ENCODE peak calls at places on chromosomes 5 and 9, in ten cellular contexts. N is EH; Q is stimulated activated CD8-positive, alpha-beta memory T cell treated with anti-CD3 and anti-CD28 coated beads, Interleukin-15, amount 100 ng/mL, for 4 hours; V is lung microvascular endothelial cell; T is activated T-helper 1 cell treated with anti-CD3 and anti-CD28 coated beads, Interleukin-12 subunit alpha, Interleukin-12 subunit beta, Interleukin-2, Interleukin-4 antibody, amounts not matched to agents 30 ng/mL and 10 ng/mL and 1 ng/mL, durations not matched to agents 14 hours and 24 hours and 36 hours; M is HT-29; U is A172; Y is hypothalamus; A is stimulated activated CD4-positive, alpha-beta T cell treated with anti-CD3 and anti-CD28 coated beads, Interleukin-15, amount 100 ng/mL, for 24 hours; S is activated CD4-positive, alpha-beta T cell treated with anti-CD3 and anti-CD28 coated beads for 4 hours. X is an unnamed sample.

GRCh38 chr5:43616535-43616934 is 13.6 kb downstream of the NNT start:
- DNase-seq in A (no peak), T (no peak), Y (no peak), N (peak; percentile 61), V (no peak), S (no peak), Q (no peak), U (no peak), M (no peak), X (no peak)

GRCh38 chr5:54243483-54244080 is 66.8 kb downstream of the ARL15 start:
- DNase-seq in S (peak; percentile 25), V (peak; percentile 61), N (peak; percentile 52), T (no peak), U (peak; percentile 23), Y (no peak), Q (no peak), A (peak; percentile 32), M (peak; percentile 69), X (no peak)

GRCh38 chr9:90310523-90310879 is 332.1 kb downstream of the DIRAS2 start:
- DNase-seq in U (no peak), Q (no peak), A (no peak), N (no peak), Y (no peak), T (no peak), S (no peak), V (no peak), M (no peak), X (no peak)

GRCh38 chr9:116318463-116319271 is 165.1 kb downstream of the PAPPA start:
- DNase-seq in A (no peak), U (no peak), M (no peak), T (no peak), N (peak; percentile 15), Y (no peak), Q (no peak), S (no peak), V (no peak), X (no peak)

GRCh38 chr9:126147620-126148522 is 178.8 kb upstream of the MVB12B start:
- DNase-seq in N (no peak), S (no peak), Q (no peak), U (no peak), M (no peak), A (no peak), T (no peak), Y (no peak), V (no peak), X (no peak)

GRCh38 chr9:103627731-103628130 is 466.4 kb upstream of the SMC2 start:
- DNase-seq in U (no peak), S (no peak), N (no peak), A (no peak), V (no peak), M (no peak), Y (no peak), T (no peak), Q (no peak), X (no peak)

GRCh38 chr5:95392593-95393182 is 1.5 kb downstream of the FAM81B start:
- DNase-seq in A (no peak), N (peak; percentile 2), V (peak; percentile 49), Q (no peak), U (peak; percentile 29), M (peak; percentile 51), Y (no peak), S (no peak), T (no peak), X (no peak)

GRCh38 chr9:17556935-17557334 is 21.9 kb upstream of the SH3GL2 start:
- DNase-seq in T (no peak), Y (no peak), U (no peak), M (no peak), V (no peak), A (no peak), S (no peak), N (no peak), Q (no peak), X (no peak)

GRCh38 chr5:148873690-148874485 is 47.5 kb downstream of the ADRB2 start:
- DNase-seq in T (no peak), A (no peak), Y (no peak), Q (no peak), N (peak; percentile 66), U (no peak), S (no peak), M (no peak), V (peak; percentile 38), X (no peak)

GRCh38 chr5:1769017-1769640 is 30.5 kb downstream of the MRPL36 start:
- DNase-seq in U (no peak), V (no peak), Y (no peak), N (no peak), S (no peak), M (no peak), A (no peak), Q (no peak), T (no peak), X (no peak)

GRCh38 chr5:50445281-50445949 is 4.3 kb upstream of the EMB start:
- DNase-seq in A (no peak), Q (no peak), M (no peak), N (no peak), S (no peak), Y (no peak), T (peak; percentile 38), V (no peak), U (no peak), X (peak; percentile 59)

GRCh38 chr9:13532407-13532806 is 252.9 kb upstream of the MPDZ start:
- DNase-seq in U (no peak), N (no peak), T (no peak), Y (no peak), M (no peak), V (peak; percentile 97), A (no peak), S (no peak), Q (no peak), X (no peak)

GRCh38 chr5:78293856-78294249 is 645 bp downstream of the AP3B1 start:
- DNase-seq in T (no peak), S (no peak), M (peak; percentile 41), A (no peak), Q (no peak), U (peak; percentile 6), N (peak; percentile 25), Y (no peak), V (peak; percentile 22), X (no peak)

GRCh38 chr5:72248352-72249032 is 71.5 kb downstream of the MRPS27 start:
- DNase-seq in Q (no peak), S (no peak), U (peak; percentile 86), T (no peak), V (peak; percentile 80), M (peak; percentile 49), A (no peak), Y (no peak), N (peak; percentile 96), X (no peak)

GRCh38 chr9:35072461-35073275 is at the start of gene VCP:
- DNase-seq in A (peak; percentile 97), N (peak; percentile 100), Y (peak; percentile 95), S (peak; percentile 96), M (peak; percentile 98), Q (peak; percentile 95), V (peak; percentile 99), T (peak; percentile 97), U (peak; percentile 97), X (peak; percentile 94)

GRCh38 chr9:129617167-129617566 is 3.7 kb downstream of the C9orf50 start:
- DNase-seq in S (no peak), Q (no peak), N (peak; percentile 89), M (peak; percentile 53), T (no peak), V (peak; percentile 48), Y (no peak), A (no peak), U (peak; percentile 75), X (no peak)

GRCh38 chr5:134458234-134458633 is 46.6 kb upstream of the CDKN2AIPNL start:
- DNase-seq in S (no peak), N (peak; percentile 67), Y (no peak), M (no peak), Q (no peak), V (no peak), U (no peak), A (no peak), T (no peak), X (no peak)

GRCh38 chr5:95620870-95621838 is 1.3 kb downstream of the GPR150 start:
- DNase-seq in Q (no peak), T (peak; percentile 21), U (no peak), Y (no peak), S (peak; percentile 31), N (peak; percentile 46), V (peak; percentile 43), M (no peak), A (peak; percentile 68), X (no peak)

GRCh38 chr9:19336166-19336565 is 43.9 kb downstream of the RPS6 start:
- DNase-seq in Y (no peak), V (no peak), N (no peak), T (no peak), Q (no peak), M (no peak), U (no peak), S (no peak), A (no peak), X (no peak)

GRCh38 chr5:102663771-102664530 is 91.2 kb upstream of the PAM start:
- DNase-seq in V (no peak), N (peak; percentile 66), Q (no peak), U (no peak), Y (no peak), T (no peak), A (no peak), S (no peak), M (no peak), X (no peak)

GRCh38 chr9:137178201-137178938 is 6.5 kb upstream of the TMEM210 start:
- DNase-seq in S (no peak), Y (no peak), T (no peak), N (peak; percentile 47), Q (no peak), U (peak; percentile 61), M (no peak), A (no peak), V (no peak), X (no peak)

GRCh38 chr5:16450163-16450562 is 15.4 kb downstream of the ZNF622 start:
- DNase-seq in M (no peak), N (no peak), Q (no peak), A (no peak), V (no peak), T (no peak), S (no peak), U (no peak), Y (no peak), X (no peak)

GRCh38 chr5:126363658-126364057 is 59.6 kb upstream of the GRAMD2B start:
- DNase-seq in S (no peak), N (peak; percentile 72), Y (no peak), T (no peak), U (no peak), V (no peak), Q (no peak), M (no peak), A (no peak), X (peak; percentile 41)

GRCh38 chr5:138951986-138952735 is 77.0 kb upstream of the LRRTM2 start:
- DNase-seq in M (no peak), T (no peak), A (no peak), U (no peak), Q (no peak), S (no peak), Y (no peak), N (no peak), V (no peak), X (no peak)

GRCh38 chr9:91419222-91420191 is 4.1 kb downstream of the NFIL3 start:
- DNase-seq in V (peak; percentile 98), Q (no peak), T (no peak), M (peak; percentile 48), A (peak; percentile 58), Y (no peak), N (peak; percentile 95), U (peak; percentile 87), S (no peak), X (peak; percentile 43)

X was measured in SIG-M5.